ENCODE peak calls at places on chromosomes 5 and 9, in nine cellular contexts. L is fibroblast of lung; D is naive thymus-derived CD4-positive, alpha-beta T cell; B is CD8-positive, alpha-beta T cell; G is tibial nerve; R is mesenchymal stem cell; X is heart left ventricle; J is GM12878; Y is pancreas. F is an unnamed sample. For H3K36me3, the result is how much of the 10 kb centered on the place peaks cover.

GRCh38 chr9:107932036-107932435 is 442.5 kb upstream of the KLF4 start:
- DNase-seq in L (peak), D (no peak), B (no peak), G (no peak), R (peak), X (no peak), J (no peak), Y (no peak), F (no peak)

GRCh38 chr5:151659001-151659754 is 27.5 kb downstream of the SPARC start:
- DNase-seq in L (peak), D (peak), B (peak), G (peak), R (peak), X (peak), J (peak), Y (peak), F (peak)

GRCh38 chr9:121562261-121562780 is 62.7 kb upstream of the GGTA1 start:
- DNase-seq in L (no peak), D (no peak), B (no peak), G (no peak), R (peak), X (no peak), J (no peak), Y (no peak), F (no peak)

GRCh38 chr9:90724880-90725279 is 76.7 kb upstream of the SYK start:
- DNase-seq in L (no peak), D (no peak), B (no peak), G (no peak), R (no peak), X (no peak), J (no peak), Y (no peak), F (no peak)

GRCh38 chr5:65037845-65038815 is 269.4 kb downstream of the CWC27 start:
- DNase-seq in L (no peak), D (peak), B (no peak), G (no peak), R (peak), X (peak), J (no peak), Y (no peak), F (no peak)

GRCh38 chr9:89077519-89077918 is 86.3 kb downstream of the S1PR3 start:
- DNase-seq in L (no peak), D (no peak), B (no peak), G (no peak), R (peak), X (no peak), J (no peak), Y (no peak), F (no peak)

GRCh38 chr5:172450861-172451695 is 3.2 kb downstream of the SH3PXD2B start:
- DNase-seq in L (no peak), D (peak), B (peak), G (no peak), R (peak), X (no peak), J (no peak), Y (no peak), F (no peak)

GRCh38 chr5:89255845-89256463 is 373.0 kb upstream of the MEF2C start:
- DNase-seq in L (peak), D (no peak), B (no peak), G (no peak), R (peak), X (no peak), J (no peak), Y (no peak), F (no peak)

GRCh38 chr5:160231789-160232342 is 2.6 kb downstream of the FABP6 start:
- DNase-seq in L (peak), D (no peak), B (no peak), G (no peak), R (no peak), X (no peak), J (peak), Y (no peak), F (no peak)

GRCh38 chr5:64096771-64097170 is 68.9 kb upstream of the RNF180 start:
- DNase-seq in L (no peak), D (no peak), B (no peak), G (no peak), R (no peak), X (no peak), J (no peak), Y (no peak), F (no peak)

GRCh38 chr9:36396985-36397384 is 3.1 kb downstream of the RNF38 start:
- DNase-seq in L (no peak), D (no peak), B (no peak), G (no peak), R (peak), X (no peak), J (no peak), Y (no peak), F (no peak)

GRCh38 chr5:109681763-109682162 is 8.0 kb upstream of the MAN2A1 start:
- DNase-seq in L (no peak), D (no peak), B (no peak), G (no peak), R (no peak), X (no peak), J (no peak), Y (no peak), F (no peak)

GRCh38 chr5:111126896-111127295 is 34.7 kb downstream of the WDR36 start:
- DNase-seq in L (no peak), D (no peak), B (no peak), G (no peak), R (no peak), X (no peak), J (no peak), Y (no peak), F (no peak)

GRCh38 chr5:111121926-111122325 is 29.8 kb downstream of the WDR36 start:
- DNase-seq in L (no peak), D (no peak), B (no peak), G (no peak), R (no peak), X (no peak), J (no peak), Y (no peak), F (no peak)

GRCh38 chr5:111127453-111128195 is 35.5 kb downstream of the WDR36 start:
- DNase-seq in L (no peak), D (no peak), B (no peak), G (no peak), R (no peak), X (no peak), J (no peak), Y (no peak), F (no peak)

GRCh38 chr5:111122398-111122797 is 30.2 kb downstream of the WDR36 start:
- DNase-seq in L (no peak), D (no peak), B (no peak), G (no peak), R (no peak), X (no peak), J (no peak), Y (no peak), F (no peak)

DNA sequence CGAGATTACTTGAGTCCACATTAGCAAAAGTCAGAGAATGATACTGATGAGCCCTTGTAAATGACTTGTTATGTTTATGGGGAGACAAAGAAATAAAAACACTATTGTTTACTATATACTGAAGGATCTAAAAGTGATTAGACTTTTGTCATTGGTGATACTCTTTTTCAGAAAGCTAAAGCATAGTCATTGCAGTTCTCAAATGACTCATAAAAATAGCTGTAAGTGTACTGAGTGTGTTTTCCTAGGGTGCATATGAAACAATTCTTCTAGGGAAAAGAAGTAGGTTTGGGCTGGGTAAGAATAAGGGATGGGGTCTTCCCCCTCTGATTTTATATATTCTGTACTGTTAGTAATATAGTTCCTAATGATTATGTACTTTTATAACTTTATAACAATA is 32.6 kb downstream of the WDR36 start:
- DNase-seq in L (no peak), D (no peak), B (no peak), G (no peak), R (no peak), X (no peak), J (no peak), Y (no peak), F (no peak)
- H3K36me3 ChIP-seq in L (under half), D (under half), B (under half), G (under half), R (under half), X (half or more), J (under half), Y (half or more), F (half or more)

GRCh38 chr9:86341007-86341491 is 13.2 kb downstream of the TUT7 start:
- DNase-seq in L (peak), D (no peak), B (no peak), G (no peak), R (no peak), X (no peak), J (no peak), Y (no peak), F (no peak)
- H3K36me3 ChIP-seq in L (under half), D (under half), B (under half), G (under half), R (under half), X (half or more), J (under half), Y (half or more), F (half or more)

GRCh38 chr5:181231444-181231843 is 8.4 kb downstream of the TRIM41 start:
- DNase-seq in L (no peak), D (no peak), B (no peak), G (no peak), R (no peak), X (no peak), J (no peak), Y (no peak), F (no peak)
- H3K36me3 ChIP-seq in L (under half), D (under half), B (under half), G (under half), R (half or more), X (half or more), J (under half), Y (under half), F (half or more)

GRCh38 chr5:83516962-83517750 is 45.6 kb downstream of the VCAN start:
- DNase-seq in L (no peak), D (no peak), B (no peak), G (no peak), R (peak), X (no peak), J (no peak), Y (no peak), F (no peak)
- H3K36me3 ChIP-seq in L (under half), D (under half), B (under half), G (under half), R (under half), X (under half), J (under half), Y (under half), F (half or more)

GRCh38 chr5:7881091-7881490 is 12.1 kb downstream of the MTRR start:
- DNase-seq in L (no peak), D (no peak), B (no peak), G (no peak), R (no peak), X (no peak), J (no peak), Y (no peak), F (no peak)
- H3K36me3 ChIP-seq in L (under half), D (under half), B (under half), G (under half), R (under half), X (half or more), J (under half), Y (under half), F (half or more)

DNA sequence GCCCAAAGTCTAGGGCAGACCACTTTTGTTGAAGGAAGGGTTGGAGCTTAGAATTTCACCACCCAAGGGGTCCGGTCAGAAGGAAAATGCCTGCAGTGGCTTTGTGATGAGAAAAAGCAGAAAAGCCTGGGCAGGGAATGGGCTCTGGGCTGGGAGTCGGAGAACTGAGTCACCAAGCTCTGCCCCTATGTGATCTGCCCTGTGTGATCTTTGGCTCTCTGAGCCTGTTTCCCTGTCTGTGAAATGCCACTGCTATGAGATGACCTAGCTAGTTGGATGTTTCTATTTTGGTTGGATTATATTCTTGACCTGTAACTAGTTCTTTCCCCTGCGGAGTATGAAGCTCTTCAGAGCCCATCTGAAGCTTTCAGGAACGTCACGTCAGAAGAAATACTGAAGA is 9.8 kb downstream of the POLR1E start:
- DNase-seq in L (no peak), D (no peak), B (no peak), G (no peak), R (no peak), X (no peak), J (no peak), Y (no peak), F (no peak)
- H3K36me3 ChIP-seq in L (under half), D (under half), B (under half), G (under half), R (under half), X (half or more), J (under half), Y (half or more), F (under half)

GRCh38 chr5:33411498-33411897 is 29.3 kb upstream of the TARS1 start:
- DNase-seq in L (no peak), D (no peak), B (no peak), G (no peak), R (no peak), X (no peak), J (no peak), Y (no peak), F (no peak)

GRCh38 chr5:33410221-33410620 is 30.5 kb upstream of the TARS1 start:
- DNase-seq in L (no peak), D (no peak), B (no peak), G (no peak), R (peak), X (no peak), J (no peak), Y (no peak), F (no peak)

GRCh38 chr5:33408816-33409215 is 31.9 kb upstream of the TARS1 start:
- DNase-seq in L (peak), D (no peak), B (no peak), G (no peak), R (no peak), X (no peak), J (no peak), Y (no peak), F (no peak)

DNA sequence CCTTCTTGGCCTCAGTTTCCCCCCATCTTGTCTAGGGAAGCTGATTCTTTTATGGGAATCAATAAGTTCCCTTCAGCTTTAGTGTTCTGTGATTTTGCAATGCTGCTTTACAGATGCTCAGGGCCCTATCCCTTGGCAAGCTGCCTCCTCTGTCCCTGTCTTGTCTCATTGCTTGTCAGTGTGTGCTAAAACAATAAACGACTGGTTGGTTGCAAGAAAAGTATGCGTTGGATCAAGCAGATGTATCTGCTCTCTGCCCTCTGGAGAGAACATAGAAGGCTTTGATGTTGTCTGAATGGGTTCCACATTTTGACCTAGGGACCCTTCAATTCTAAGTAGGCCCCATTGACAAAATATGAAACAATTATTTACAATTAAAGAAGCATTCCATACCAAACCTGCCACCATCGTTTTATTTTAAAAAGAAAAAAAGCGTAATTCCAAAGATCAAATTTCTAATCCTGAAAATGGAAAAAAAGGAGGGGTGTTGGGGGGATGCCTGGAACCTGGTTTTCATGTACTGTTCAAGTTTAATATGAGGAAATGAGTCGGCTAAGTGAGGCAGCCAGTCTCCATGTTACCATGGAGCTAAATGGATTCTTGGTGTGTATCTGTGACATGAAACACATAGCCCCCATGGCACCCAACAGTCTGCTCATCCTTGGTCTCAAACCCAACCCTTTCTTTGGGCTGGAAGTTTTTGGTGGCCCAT is 31.2 kb upstream of the TARS1 start:
- DNase-seq in L (no peak), D (no peak), B (no peak), G (no peak), R (peak), X (no peak), J (no peak), Y (no peak), F (no peak)
- H3K36me3 ChIP-seq in L (under half), D (under half), B (under half), G (under half), R (under half), X (under half), J (under half), Y (under half), F (under half)

GRCh38 chr5:80834710-80835109 is 125.5 kb upstream of the RASGRF2 start:
- DNase-seq in L (peak), D (no peak), B (no peak), G (no peak), R (no peak), X (no peak), J (no peak), Y (no peak), F (no peak)
- H3K36me3 ChIP-seq in L (under half), D (under half), B (under half), G (under half), R (under half), X (under half), J (under half), Y (under half), F (under half)

DNA sequence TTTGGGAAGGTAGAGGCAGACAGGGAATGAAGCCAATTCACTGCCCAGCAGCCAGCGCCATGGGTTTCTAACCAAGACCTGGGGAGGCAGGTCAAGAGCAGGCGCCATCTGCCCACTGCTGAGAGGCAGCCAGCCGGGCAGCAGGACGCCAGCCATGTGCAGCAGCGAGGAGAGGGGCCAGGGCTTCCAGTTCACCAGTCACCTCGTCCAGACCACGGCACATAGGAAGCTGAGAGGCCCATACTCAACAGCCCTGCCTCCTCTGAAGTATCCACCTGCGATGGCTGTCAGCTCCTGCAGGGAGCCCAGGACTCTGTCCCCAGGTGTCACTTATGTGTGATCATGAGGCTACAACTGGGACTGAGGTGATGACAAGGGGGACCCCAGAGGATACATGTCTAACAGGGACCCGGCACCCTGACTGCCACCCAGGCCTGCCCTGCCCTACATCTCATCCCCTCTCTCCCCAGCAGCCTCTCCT is 30.1 kb downstream of the IPPK start:
- DNase-seq in L (no peak), D (no peak), B (no peak), G (no peak), R (no peak), X (no peak), J (no peak), Y (no peak), F (no peak)
- H3K36me3 ChIP-seq in L (under half), D (under half), B (under half), G (under half), R (half or more), X (half or more), J (under half), Y (under half), F (half or more)

F was measured in SJSA1.